ENCODE peak calls at places on chromosome 2, in eight cellular contexts. D, A, Z, I, C, Q, T and N are unnamed samples. For H3K4me1, the result is how much of the 10 kb centered on the place peaks cover.

GRCh38 chr2:219954331-219954730 is 326.9 kb downstream of the SLC4A3 start:
- DNase-seq in Q (no peak), Z (no peak), D (no peak), I (no peak), T (no peak), A (no peak), C (no peak), N (no peak)

GRCh38 chr2:144943293-144943941 is 423.5 kb upstream of the ZEB2 start:
- DNase-seq in C (no peak), T (no peak), Q (no peak), D (no peak), Z (no peak), I (no peak), A (no peak), N (no peak)

GRCh38 chr2:230871361-230872150 is 6.8 kb downstream of the ITM2C start:
- DNase-seq in C (peak), D (no peak), Q (peak), T (no peak), A (no peak), I (no peak), Z (no peak), N (peak)

GRCh38 chr2:120948662-120949011 is 213.0 kb downstream of the GLI2 start:
- DNase-seq in Z (no peak), D (no peak), T (no peak), Q (no peak), I (no peak), A (no peak), C (no peak), N (no peak)

GRCh38 chr2:148751907-148752306 is 107.4 kb downstream of the EPC2 start:
- DNase-seq in T (no peak), C (no peak), D (no peak), Z (no peak), A (no peak), I (no peak), Q (no peak), N (no peak)

GRCh38 chr2:241501099-241501541 is 7.3 kb downstream of the STK25 start:
- DNase-seq in Z (no peak), D (no peak), C (no peak), Q (no peak), A (no peak), I (no peak), T (no peak), N (no peak)

GRCh38 chr2:120908314-120908975 is 172.8 kb downstream of the GLI2 start:
- DNase-seq in A (no peak), C (no peak), T (no peak), Z (no peak), D (no peak), Q (no peak), I (no peak), N (no peak)

GRCh38 chr2:67290451-67290991 is 106.6 kb upstream of the ETAA1 start:
- DNase-seq in D (peak), C (no peak), Z (no peak), A (no peak), Q (no peak), T (no peak), I (no peak), N (no peak)

GRCh38 chr2:67871696-67872320 is 191.0 kb downstream of the C1D start:
- DNase-seq in A (peak), I (no peak), Q (no peak), Z (no peak), T (no peak), D (no peak), C (no peak), N (no peak)

GRCh38 chr2:151156943-151157705 is 104.5 kb downstream of the RBM43 start:
- DNase-seq in D (no peak), Q (no peak), A (no peak), I (no peak), Z (no peak), C (no peak), T (no peak), N (no peak)

DNA sequence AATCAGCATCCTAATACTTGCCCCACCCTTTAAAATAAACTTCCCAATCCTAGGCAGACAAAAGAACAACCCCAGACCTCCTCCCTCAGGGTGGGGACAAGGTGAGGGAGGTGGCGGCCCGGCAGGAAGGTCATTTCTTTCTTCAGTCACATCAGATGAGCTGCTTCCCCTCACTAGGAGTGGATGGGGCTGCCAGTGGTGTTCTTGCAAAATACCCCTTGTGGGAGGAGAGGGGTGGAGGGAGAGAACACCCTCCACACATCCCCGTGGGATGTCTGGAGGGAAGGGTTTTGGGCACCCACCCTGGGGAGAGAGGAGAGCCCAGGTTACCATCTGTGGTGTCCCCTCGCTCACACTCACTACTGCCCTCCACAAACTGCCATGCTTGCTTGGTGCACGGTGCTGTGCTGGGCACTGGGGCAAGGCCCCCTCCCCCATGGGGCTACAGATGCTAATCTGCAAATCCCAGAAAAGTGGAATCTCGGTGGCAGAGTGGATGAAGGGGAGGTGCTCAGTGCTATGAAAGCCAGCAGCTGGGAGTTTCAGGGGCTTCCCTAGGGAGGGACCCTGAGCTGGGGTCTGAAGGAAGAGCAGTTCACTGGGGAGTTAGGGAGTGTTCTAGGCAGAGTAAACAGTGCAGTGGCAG is 63.9 kb downstream of the ODC1 start:
- DNase-seq in D (no peak), I (no peak), T (no peak), A (no peak), Q (no peak), C (no peak), Z (no peak), N (peak)
- H3K4me1 ChIP-seq in D (under half), I (half or more), T (half or more), A (under half), Q (under half), C (under half), Z (half or more), N (under half)

GRCh38 chr2:181885096-181885495 is 6.4 kb upstream of the ITPRID2 start:
- DNase-seq in A (no peak), D (no peak), I (no peak), Q (no peak), T (no peak), Z (no peak), C (no peak), N (no peak)

GRCh38 chr2:181887056-181887455 is 4.5 kb upstream of the ITPRID2 start:
- DNase-seq in T (no peak), D (no peak), C (no peak), Q (no peak), A (no peak), I (no peak), Z (no peak), N (no peak)

GRCh38 chr2:181882621-181883020 is 8.9 kb upstream of the ITPRID2 start:
- DNase-seq in Q (no peak), Z (no peak), D (no peak), C (no peak), I (no peak), T (no peak), A (no peak), N (no peak)

GRCh38 chr2:181886192-181886591 is 5.3 kb upstream of the ITPRID2 start:
- DNase-seq in Q (no peak), C (no peak), A (no peak), D (no peak), Z (no peak), T (no peak), I (no peak), N (no peak)

DNA sequence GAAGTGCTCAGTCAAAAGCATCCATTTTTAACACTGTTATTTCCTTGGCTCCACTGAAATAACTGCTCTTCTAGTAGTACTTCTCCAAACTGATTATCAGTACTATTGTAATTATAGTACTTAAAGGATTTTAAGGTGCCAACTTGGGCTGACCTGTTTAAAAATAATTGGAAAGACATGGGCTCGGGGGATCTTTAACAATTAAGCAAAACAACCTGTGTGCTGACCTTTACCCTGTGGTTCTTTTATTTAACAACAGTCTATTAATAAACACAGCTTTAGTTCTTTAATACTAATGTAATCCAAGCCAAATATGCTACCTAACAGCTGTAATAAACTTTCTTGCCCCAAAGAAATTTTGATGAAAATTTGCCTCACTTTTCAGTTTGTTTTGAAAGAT is 6.9 kb upstream of the ITPRID2 start:
- DNase-seq in Z (no peak), C (no peak), Q (no peak), D (no peak), A (no peak), T (no peak), I (no peak), N (no peak)
- H3K4me3 ChIP-seq in Z (no peak), C (no peak), Q (no peak), D (no peak), A (no peak), T (no peak), I (no peak), N (no peak)

GRCh38 chr2:187525164-187525900 is 28.9 kb downstream of the TFPI start:
- DNase-seq in C (no peak), I (no peak), A (no peak), Z (no peak), D (no peak), T (no peak), Q (no peak), N (no peak)

GRCh38 chr2:187527262-187527661 is 27.0 kb downstream of the TFPI start:
- DNase-seq in I (no peak), Z (no peak), T (no peak), C (no peak), Q (no peak), A (no peak), D (no peak), N (no peak)

GRCh38 chr2:187528042-187528441 is 26.2 kb downstream of the TFPI start:
- DNase-seq in A (no peak), I (no peak), D (no peak), Z (no peak), Q (no peak), T (no peak), C (no peak), N (no peak)

GRCh38 chr2:187529248-187529976 is 24.8 kb downstream of the TFPI start:
- DNase-seq in A (no peak), T (no peak), C (no peak), Q (no peak), Z (no peak), I (no peak), D (no peak), N (no peak)

DNA sequence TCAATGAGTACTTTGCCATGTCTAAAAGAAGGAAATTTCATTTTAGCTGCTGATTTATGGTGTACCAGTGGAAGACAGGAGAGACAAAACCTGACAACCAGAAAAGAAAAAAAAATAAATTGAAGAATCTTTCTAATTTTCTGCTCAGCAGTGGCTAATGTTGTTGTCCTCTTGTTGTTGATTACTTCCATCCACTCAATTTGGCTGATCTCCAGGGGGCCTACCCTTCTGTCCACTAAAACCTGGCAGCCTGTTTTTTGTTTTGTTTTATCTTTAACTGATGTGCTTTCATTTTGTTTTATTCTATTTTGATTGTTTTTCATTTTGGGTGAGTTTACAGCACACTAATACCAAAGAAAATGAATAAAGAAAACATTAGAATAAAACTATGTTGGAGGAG is 27.5 kb downstream of the TFPI start:
- DNase-seq in I (no peak), Z (no peak), Q (no peak), D (no peak), C (no peak), A (no peak), T (no peak), N (no peak)
- H3K4me1 ChIP-seq in I (under half), Z (under half), Q (under half), D (under half), C (under half), A (under half), T (under half), N (under half)

DNA sequence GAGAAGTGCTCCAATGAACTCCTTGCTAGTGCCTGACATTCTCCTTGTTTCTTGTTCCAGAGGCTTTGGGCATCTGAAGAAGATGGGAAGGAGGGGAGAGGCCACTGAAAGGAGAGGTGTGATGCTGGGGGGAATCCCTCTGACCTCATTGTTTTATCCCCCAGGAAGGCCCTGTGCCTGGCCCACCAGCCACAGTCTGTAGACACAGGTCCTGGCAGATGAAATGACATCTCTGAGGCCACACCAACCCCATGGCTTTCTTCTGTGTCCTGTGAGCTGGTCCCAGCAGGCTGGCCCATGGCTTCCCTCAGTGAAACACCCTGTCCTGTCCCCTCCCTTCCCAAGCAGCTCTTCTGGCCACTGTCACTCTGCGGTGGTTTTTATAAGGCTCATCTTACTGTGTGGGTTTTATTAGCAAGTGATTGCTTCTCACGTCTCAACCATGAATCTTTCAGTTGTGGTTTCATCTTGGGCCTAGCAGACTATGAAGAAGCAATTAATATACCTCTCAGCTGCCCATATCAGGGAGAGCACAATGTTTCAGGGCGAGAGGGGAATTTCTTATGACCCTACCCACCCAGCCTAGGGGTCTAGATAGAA is 102.8 kb upstream of the STPG4 start:
- DNase-seq in T (no peak), I (no peak), Q (no peak), D (no peak), Z (no peak), A (no peak), C (no peak), N (no peak)
- H3K4me3 ChIP-seq in T (no peak), I (no peak), Q (no peak), D (no peak), Z (no peak), A (no peak), C (no peak), N (no peak)

GRCh38 chr2:47172156-47172921 is 17.2 kb upstream of the STPG4 start:
- DNase-seq in Z (no peak), T (no peak), C (no peak), I (no peak), A (no peak), D (no peak), Q (no peak), N (no peak)
- H3K4me1 ChIP-seq in Z (half or more), T (half or more), C (half or more), I (half or more), A (under half), D (under half), Q (under half), N (under half)

DNA sequence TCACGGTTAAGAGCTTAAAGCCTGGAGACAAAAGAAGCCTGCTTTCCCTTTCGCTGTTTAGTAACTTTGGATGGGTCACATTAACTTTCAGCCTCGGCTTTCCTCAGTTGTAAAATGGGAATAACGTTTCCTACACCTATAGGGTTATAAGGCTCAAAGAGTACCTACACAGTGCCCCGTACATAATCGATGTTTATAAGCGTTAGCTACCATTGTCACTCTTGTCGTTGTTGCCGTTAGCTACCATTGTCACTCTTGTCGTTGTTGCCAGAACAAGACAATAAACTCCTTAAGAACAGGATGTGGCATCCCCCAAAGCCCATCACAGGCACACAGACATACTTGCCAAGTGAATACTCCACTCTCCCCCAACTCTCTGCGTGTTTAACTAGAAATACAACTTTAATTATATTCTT is 901 bp upstream of the MFSD6 start:
- DNase-seq in C (no peak), I (no peak), T (peak), Q (no peak), A (no peak), Z (no peak), D (no peak), N (peak)
- H3K4me3 ChIP-seq in C (peak), I (peak), T (peak), Q (peak), A (peak), Z (peak), D (peak), N (peak)

DNA sequence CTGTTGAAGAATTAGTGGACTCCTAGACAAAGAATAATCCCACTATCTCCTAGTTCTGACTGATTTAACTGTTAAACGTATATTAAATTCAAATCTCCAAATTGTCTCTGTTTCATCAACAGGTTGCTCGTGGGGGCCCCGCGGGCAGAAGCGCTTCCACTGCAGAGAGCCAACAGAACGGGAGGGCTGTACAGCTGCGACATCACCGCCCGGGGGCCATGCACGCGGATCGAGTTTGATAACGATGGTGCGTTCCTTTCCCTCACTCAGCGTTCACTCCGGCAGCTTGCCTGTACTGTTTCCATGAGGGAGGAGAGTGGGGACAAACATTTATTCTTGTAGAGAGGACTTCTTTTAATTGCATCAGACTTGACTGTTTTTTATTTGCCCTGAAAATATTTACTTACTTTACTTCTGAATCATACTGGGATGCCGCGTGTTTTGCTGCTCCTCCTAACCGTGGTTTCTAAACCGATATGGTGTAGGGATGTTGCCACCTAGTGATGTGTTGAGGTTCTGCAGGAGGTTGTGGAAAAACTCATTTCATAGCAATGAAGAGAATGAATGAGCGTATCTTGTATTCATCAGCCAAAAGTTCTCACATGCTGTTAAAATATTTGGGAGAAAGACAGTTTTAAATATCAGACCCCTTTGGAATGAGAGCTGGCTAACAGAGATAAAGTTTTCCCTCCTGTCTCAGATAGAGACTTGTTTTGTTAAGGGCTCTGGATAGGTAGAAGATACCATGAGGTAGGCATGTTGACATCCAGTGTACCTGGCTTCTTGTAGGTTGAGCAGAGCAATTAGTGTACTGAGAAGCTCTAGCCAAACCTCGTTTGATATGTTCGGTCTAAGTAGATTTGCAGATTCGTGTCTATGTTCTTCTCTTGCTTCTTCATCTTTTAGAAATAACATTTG is 38.3 kb downstream of the ITGA6 start:
- DNase-seq in T (peak), C (peak), Z (peak), Q (peak), I (peak), D (no peak), A (peak), N (peak)
- H3K4me1 ChIP-seq in T (under half), C (under half), Z (half or more), Q (under half), I (under half), D (under half), A (under half), N (under half)

GRCh38 chr2:189379287-189379630 is 62.0 kb upstream of the WDR75 start:
- DNase-seq in I (no peak), Z (no peak), D (no peak), T (no peak), Q (no peak), A (no peak), C (no peak), N (no peak)
- H3K4me3 ChIP-seq in I (no peak), Z (no peak), D (peak), T (no peak), Q (no peak), A (no peak), C (no peak), N (no peak)

DNA sequence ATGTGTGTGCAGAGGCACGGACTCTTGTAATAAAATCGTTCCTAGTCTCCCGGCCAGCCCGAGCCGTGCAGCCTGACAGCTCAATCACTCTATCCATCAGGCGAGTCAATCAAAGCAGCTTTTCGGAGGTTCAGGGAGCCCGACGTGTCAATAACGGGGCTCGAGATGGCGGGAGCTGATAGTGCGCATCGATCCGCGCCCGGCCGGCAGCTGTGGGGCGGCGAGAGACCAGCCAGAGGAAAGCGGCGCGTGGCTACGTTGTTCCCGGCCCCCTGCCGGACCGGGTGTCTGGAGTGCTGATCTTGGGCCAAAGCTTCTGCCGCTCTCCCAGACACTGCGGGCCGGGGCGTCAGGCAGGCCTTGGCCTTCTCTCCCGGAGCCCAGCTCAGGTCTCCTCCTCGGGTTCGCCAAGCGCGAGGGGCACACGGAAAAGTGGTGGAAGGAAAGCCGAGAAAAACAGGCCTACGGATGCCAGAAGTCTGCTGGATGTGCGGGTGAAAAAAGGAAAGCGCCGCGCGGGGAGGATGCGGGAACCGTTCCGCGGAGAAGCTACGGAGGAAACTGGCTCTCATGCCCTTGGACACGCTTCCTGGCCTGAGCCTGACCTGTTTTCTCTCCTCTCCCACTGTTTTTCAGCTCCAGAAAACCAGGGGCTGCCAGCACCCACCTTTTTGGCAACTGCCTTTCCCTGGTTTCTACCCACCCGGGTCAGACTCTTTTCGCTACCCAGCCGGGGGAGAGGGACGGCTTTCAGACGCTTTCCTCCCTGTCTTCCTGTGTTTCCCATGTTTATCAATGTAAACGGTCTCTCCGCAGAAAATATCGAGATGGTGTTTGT is 2.2 kb downstream of the EN1 start:
- DNase-seq in D (no peak), Z (no peak), Q (no peak), I (no peak), T (no peak), A (no peak), C (peak), N (no peak)
- H3K4me1 ChIP-seq in D (under half), Z (half or more), Q (under half), I (under half), T (under half), A (under half), C (half or more), N (under half)

GRCh38 chr2:43197568-43197896 is 28.9 kb downstream of the ZFP36L2 start:
- DNase-seq in I (no peak), T (no peak), Z (no peak), D (no peak), Q (no peak), A (no peak), C (no peak), N (no peak)
- H3K4me3 ChIP-seq in I (no peak), T (no peak), Z (no peak), D (no peak), Q (no peak), A (no peak), C (no peak), N (no peak)